ENCODE peak calls at places on chromosomes 11 and 22, in five cellular contexts. B is fibroblast of lung; N is stomach; F is CD8-positive, alpha-beta T cell; D is heart left ventricle. Y is an unnamed sample.

GRCh38 chr11:108286369-108286768 is 63.5 kb downstream of the ATM start:
- DNase-seq in F (no peak), D (no peak), B (no peak), N (no peak), Y (no peak)

GRCh38 chr11:22681281-22681812 is 14.9 kb downstream of the GAS2 start:
- DNase-seq in N (no peak), D (no peak), F (no peak), B (no peak), Y (no peak)

GRCh38 chr11:78189851-78190250 is 1.1 kb downstream of the USP35 start:
- DNase-seq in F (no peak), D (no peak), B (no peak), N (no peak), Y (no peak)

GRCh38 chr11:1373536-1374214 is 16.1 kb upstream of the BRSK2 start:
- DNase-seq in D (no peak), N (no peak), B (peak; percentile 32), F (no peak), Y (no peak)

GRCh38 chr11:61529537-61530225 is 21.1 kb downstream of the LRRC10B start:
- DNase-seq in B (no peak), D (no peak), F (no peak), N (no peak), Y (peak; percentile 50)

GRCh38 chr11:7759010-7759409 is 37.7 kb downstream of the OR5P2 start:
- DNase-seq in F (no peak), N (no peak), B (no peak), D (no peak), Y (no peak)

GRCh38 chr11:70650075-70650909 is 252.0 kb downstream of the CTTN start:
- DNase-seq in D (peak; percentile 47), F (peak; percentile 2), B (peak; percentile 69), N (peak; percentile 51), Y (no peak)

GRCh38 chr22:36286096-36286957 is 33.4 kb downstream of the APOL1 start:
- DNase-seq in F (peak; percentile 58), N (peak; percentile 74), B (peak; percentile 61), D (peak; percentile 75), Y (peak; percentile 82)

GRCh38 chr11:69442012-69442806 is 39.3 kb upstream of the LINC01488 start:
- DNase-seq in F (no peak), D (no peak), N (no peak), B (peak; percentile 27), Y (no peak)

GRCh38 chr11:116861539-116861938 is 24.1 kb upstream of the APOA1 start:
- DNase-seq in D (no peak), B (peak; percentile 91), N (no peak), F (no peak), Y (no peak)

GRCh38 chr11:32888805-32889204 is 3.8 kb upstream of the QSER1 start:
- DNase-seq in F (no peak), B (peak; percentile 81), N (no peak), D (no peak), Y (no peak)

GRCh38 chr22:31532060-31532459 is 35.7 kb downstream of the SFI1 start:
- DNase-seq in F (no peak), D (no peak), N (no peak), B (peak; percentile 59), Y (no peak)

GRCh38 chr22:22940961-22941605 is 53.5 kb downstream of the IGLL5 start:
- DNase-seq in N (peak; percentile 17), B (no peak), D (no peak), F (no peak), Y (no peak)

GRCh38 chr11:130170345-130170744 is 10.8 kb downstream of the ST14 start:
- DNase-seq in F (no peak), D (no peak), N (no peak), B (no peak), Y (no peak)

GRCh38 chr11:63866211-63866610 is 27.3 kb downstream of the MARK2 start:
- DNase-seq in F (peak; percentile 63), N (peak; percentile 89), B (peak; percentile 62), D (peak; percentile 29), Y (no peak)

GRCh38 chr22:44139773-44140172 is 41.0 kb upstream of the PARVG start:
- DNase-seq in B (no peak), D (no peak), F (no peak), N (peak; percentile 29), Y (no peak)

GRCh38 chr11:65489061-65489705 is 9.7 kb upstream of the MALAT1 start:
- DNase-seq in F (no peak), D (peak; percentile 86), B (peak; percentile 91), N (no peak), Y (peak; percentile 70)

GRCh38 chr11:70702040-70702648 is 303.8 kb downstream of the CTTN start:
- DNase-seq in D (no peak), N (no peak), B (no peak), F (no peak), Y (no peak)

GRCh38 chr11:19437760-19438159 is 197.0 kb upstream of the E2F8 start:
- DNase-seq in B (peak; percentile 87), D (no peak), N (no peak), F (no peak), Y (no peak)

GRCh38 chr11:114281388-114281956 is 14.7 kb upstream of the NNMT start:
- DNase-seq in F (no peak), D (no peak), N (no peak), B (no peak), Y (no peak)

GRCh38 chr11:103803062-103803461 is 233.4 kb upstream of the DDI1 start:
- DNase-seq in B (peak; percentile 80), F (no peak), N (no peak), D (no peak), Y (no peak)

GRCh38 chr22:41352058-41352457 is 29.7 kb upstream of the TEF start:
- DNase-seq in D (no peak), B (peak; percentile 46), F (no peak), N (no peak), Y (peak; percentile 41)

GRCh38 chr11:10694481-10695239 is 1.1 kb upstream of the IRAG1 start:
- DNase-seq in F (no peak), D (no peak), B (peak; percentile 70), N (no peak), Y (no peak)

GRCh38 chr22:36162127-36163034 is 1.8 kb upstream of the APOL3 start:
- DNase-seq in N (no peak), B (peak; percentile 22), D (no peak), F (peak; percentile 18), Y (no peak)

GRCh38 chr11:75905434-75905833 is 90.4 kb downstream of the UVRAG start:
- DNase-seq in N (no peak), F (no peak), D (no peak), B (no peak), Y (no peak)

GRCh38 chr11:115613986-115614625 is 109.9 kb upstream of the CADM1 start:
- DNase-seq in F (no peak), N (no peak), B (peak; percentile 87), D (no peak), Y (no peak)

GRCh38 chr11:90836031-90836430 is 613.2 kb upstream of the CHORDC1 start:
- DNase-seq in N (no peak), D (no peak), B (no peak), F (no peak), Y (no peak)

GRCh38 chr11:116644201-116644947 is 128.4 kb downstream of the BUD13 start:
- DNase-seq in B (no peak), D (no peak), F (no peak), N (no peak), Y (no peak)

GRCh38 chr11:10978189-10978588 is 120.3 kb upstream of the ZBED5 start:
- DNase-seq in B (no peak), D (no peak), N (no peak), F (no peak), Y (no peak)

GRCh38 chr11:57491371-57492061 is 24.0 kb downstream of the SLC43A1 start:
- DNase-seq in B (no peak), F (no peak), N (peak; percentile 50), D (no peak), Y (no peak)

GRCh38 chr22:43014876-43015676 is at the start of gene PACSIN2:
- DNase-seq in F (peak; percentile 98), B (peak; percentile 98), D (peak; percentile 100), N (peak; percentile 100), Y (peak; percentile 100)
- TF ChIP-seq CTCF in F (no peak), B (no peak), D (no peak), N (no peak), Y (no peak)

DNA sequence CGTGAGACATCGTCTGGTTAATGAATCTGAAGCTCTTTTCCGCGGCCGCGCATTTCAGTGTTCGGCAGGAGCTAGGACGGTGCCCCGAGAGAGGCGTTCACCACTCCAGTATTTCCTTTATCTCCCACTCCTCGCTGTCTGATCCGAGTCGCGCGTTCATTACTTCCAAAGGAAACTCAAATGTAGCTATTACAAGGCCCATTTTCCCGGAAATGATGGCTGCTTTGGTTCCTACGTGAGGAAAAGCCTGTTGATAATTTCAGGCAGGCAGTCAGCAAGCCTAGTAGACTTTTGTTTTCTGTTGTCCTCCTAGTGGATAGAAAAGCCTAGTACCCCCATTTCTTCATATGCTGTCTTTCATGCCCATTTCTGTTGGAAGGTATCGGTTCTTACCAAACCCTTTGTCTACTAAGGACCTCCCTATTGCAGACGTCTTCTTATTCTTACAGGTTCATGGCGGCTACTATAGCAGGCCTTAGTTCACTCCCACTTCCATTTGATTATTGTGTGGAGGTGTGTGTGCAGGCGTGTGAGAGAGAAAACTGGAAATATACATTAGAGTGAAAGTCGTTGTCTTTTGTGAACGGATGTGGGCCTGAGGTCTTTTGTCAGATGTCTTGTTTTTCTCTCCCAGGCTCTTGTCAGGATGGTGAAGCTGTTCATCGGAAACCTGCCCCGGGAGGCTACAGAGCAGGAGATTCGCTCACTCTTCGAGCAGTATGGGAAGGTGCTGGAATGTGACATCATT is 737 bp downstream of the RBM4 start:
- DNase-seq in F (peak; percentile 3), N (no peak), D (no peak), B (peak; percentile 39), Y (no peak)
- H3K4me1 ChIP-seq in F (peaks cover 61% of the 10 kb centered on the region), N (peaks cover 60% of the 10 kb centered on the region), D (peaks cover 58% of the 10 kb centered on the region), B (peaks cover 5% of the 10 kb centered on the region), Y (peaks cover 64% of the 10 kb centered on the region)

DNA sequence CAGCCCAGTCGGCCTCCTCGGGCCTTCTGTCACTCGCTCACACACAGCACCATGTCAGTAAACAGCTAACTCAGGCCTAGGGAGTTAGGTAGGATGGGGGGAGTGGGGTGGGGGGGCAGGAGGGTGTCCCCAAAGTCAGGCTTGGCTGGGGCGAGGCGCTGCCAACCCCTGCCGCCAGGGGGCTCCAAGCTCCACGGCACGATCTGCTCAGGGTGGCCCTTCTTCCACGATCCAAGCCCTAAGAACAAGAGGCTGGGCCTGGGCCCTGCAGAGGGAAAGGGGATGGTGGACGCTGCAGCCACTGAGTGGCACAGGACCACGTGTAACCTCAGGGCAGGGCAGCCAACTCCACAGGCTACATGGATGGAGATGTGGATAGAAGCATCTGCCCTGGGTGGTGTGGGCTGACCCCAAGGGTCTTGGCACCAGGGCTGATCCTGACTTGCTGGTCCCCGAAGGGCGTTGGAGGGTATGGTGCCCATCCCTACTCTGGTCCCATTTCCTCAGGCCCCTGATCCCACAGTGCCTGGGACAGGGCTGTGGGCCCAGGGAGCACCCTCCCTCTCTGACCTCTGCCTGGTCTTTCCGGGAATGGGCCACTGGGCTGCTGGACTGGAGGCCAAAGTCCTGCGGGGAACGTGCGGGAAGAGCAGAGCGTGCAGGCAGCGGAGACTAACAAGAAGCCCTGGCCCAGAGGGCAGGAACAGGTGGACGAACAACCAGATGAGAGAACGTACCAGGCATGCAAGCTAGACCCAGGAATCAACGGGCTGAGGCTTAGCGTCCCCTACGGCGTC is 29.1 kb upstream of the TXNRD2 start:
- DNase-seq in F (peak; percentile 69), B (peak; percentile 35), N (peak; percentile 74), D (peak; percentile 56), Y (peak; percentile 55)
- TF ChIP-seq CTCF in F (peak; percentile 85), B (peak; percentile 76), N (peak; percentile 86), D (peak; percentile 96), Y (peak; percentile 85)

DNA sequence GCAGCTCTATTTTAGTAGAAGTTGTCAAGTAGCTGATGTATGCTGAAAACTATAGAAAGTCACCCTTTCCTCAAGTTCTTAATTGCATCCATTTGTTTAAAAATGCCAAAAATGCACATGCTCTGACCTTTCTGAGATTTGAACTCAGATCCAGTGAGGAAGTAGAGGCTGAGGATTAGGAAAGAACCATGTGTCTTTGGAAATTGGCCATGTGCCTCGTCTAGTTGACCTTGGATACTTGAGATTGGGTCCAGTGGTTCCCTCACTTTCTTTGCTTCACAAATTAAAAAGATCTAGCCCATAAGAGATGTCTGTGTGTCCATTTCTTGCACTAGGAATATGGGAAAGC is 128.3 kb downstream of the MAML2 start:
- DNase-seq in N (no peak), B (no peak), F (no peak), D (no peak), Y (no peak)
- H3K4me1 ChIP-seq in N (peaks cover 16% of the 10 kb centered on the region), B (peaks cover 28% of the 10 kb centered on the region), F (peaks cover 96% of the 10 kb centered on the region), D (peaks cover 75% of the 10 kb centered on the region), Y (peaks cover 13% of the 10 kb centered on the region)

Y was measured in gastrocnemius medialis.